ENCODE peak calls at places on chromosomes 1 and 21, in five cellular contexts. A is HCT116; B is CD8-positive, alpha-beta T cell; J is lung; D is heart right ventricle. I is an unnamed sample.
A peak's percentile ranks its signal among the peaks of the same experiment; 100 is the strongest.

GRCh38 chr1:54384921-54385726 is 21.1 kb downstream of the SSBP3 start:
- ATAC-seq in A (no peak), B (no peak), J (no peak), D (peak; percentile 56), I (peak; percentile 32)

GRCh38 chr1:237126180-237126579 is 84.2 kb downstream of the RYR2 start:
- ATAC-seq in A (no peak), B (no peak), J (no peak), D (peak; percentile 61), I (no peak)

GRCh38 chr21:38804617-38805281 is 980 bp upstream of the ETS2 start:
- ATAC-seq in A (peak; percentile 76), B (no peak), J (peak; percentile 41), D (peak; percentile 73), I (peak; percentile 63)

GRCh38 chr21:25838809-25839208 is 104.0 kb downstream of the GABPA start:
- ATAC-seq in A (no peak), B (no peak), J (no peak), D (no peak), I (no peak)

GRCh38 chr1:25095635-25096200 is 136.6 kb downstream of the SYF2 start:
- ATAC-seq in A (no peak), B (peak; percentile 32), J (no peak), D (no peak), I (no peak)

GRCh38 chr21:22554690-22555316 is 1556.6 kb downstream of the NCAM2 start:
- ATAC-seq in A (no peak), B (no peak), J (no peak), D (no peak), I (no peak)

GRCh38 chr1:12594966-12595838 is 22.8 kb downstream of the DHRS3 start:
- ATAC-seq in A (peak; percentile 23), B (peak; percentile 79), J (peak; percentile 42), D (peak; percentile 32), I (peak; percentile 14)

GRCh38 chr1:234246638-234247116 is 126.6 kb upstream of the COA6 start:
- ATAC-seq in A (no peak), B (no peak), J (no peak), D (no peak), I (no peak)

GRCh38 chr1:229843627-229844238 is 217.7 kb downstream of the URB2 start:
- ATAC-seq in A (peak; percentile 95), B (no peak), J (peak; percentile 21), D (peak; percentile 89), I (peak; percentile 81)

GRCh38 chr1:7967651-7968050 is 6.1 kb downstream of the PARK7 start:
- ATAC-seq in A (no peak), B (no peak), J (no peak), D (no peak), I (no peak)

GRCh38 chr1:171663036-171663853 is 10.8 kb upstream of the MYOC start:
- ATAC-seq in A (no peak), B (no peak), J (no peak), D (peak; percentile 5), I (peak; percentile 78)

GRCh38 chr1:235612761-235613160 is 36.8 kb downstream of the GNG4 start:
- ATAC-seq in A (no peak), B (no peak), J (no peak), D (no peak), I (no peak)

GRCh38 chr1:206833741-206834140 is 31.7 kb upstream of the IL20 start:
- ATAC-seq in A (no peak), B (no peak), J (no peak), D (no peak), I (no peak)

GRCh38 chr1:202227997-202228401 is 34.4 kb downstream of the LGR6 start:
- ATAC-seq in A (no peak), B (no peak), J (no peak), D (no peak), I (no peak)

GRCh38 chr1:248691567-248692155 is 10.9 kb downstream of the OR14I1 start:
- ATAC-seq in A (no peak), B (no peak), J (no peak), D (no peak), I (no peak)

GRCh38 chr1:95183952-95184351 is 50.1 kb upstream of the RWDD3 start:
- ATAC-seq in A (no peak), B (no peak), J (no peak), D (no peak), I (no peak)

GRCh38 chr1:221097479-221098281 is 218.4 kb downstream of the HLX start:
- ATAC-seq in A (no peak), B (no peak), J (peak; percentile 64), D (peak; percentile 47), I (peak; percentile 50)

GRCh38 chr1:9249534-9250335 is 15.2 kb downstream of the H6PD start:
- ATAC-seq in A (peak; percentile 92), B (no peak), J (peak; percentile 28), D (peak; percentile 60), I (peak; percentile 50)

GRCh38 chr1:177817969-177818872 is 151.6 kb downstream of the SEC16B start:
- ATAC-seq in A (no peak), B (no peak), J (no peak), D (no peak), I (no peak)

GRCh38 chr1:229298420-229298819 is 27.5 kb downstream of the RAB4A start:
- ATAC-seq in A (no peak), B (no peak), J (no peak), D (no peak), I (no peak)

GRCh38 chr1:31549807-31550620 is 26.3 kb upstream of the TINAGL1 start:
- ATAC-seq in A (peak; percentile 1), B (no peak), J (no peak), D (peak; percentile 81), I (no peak)

GRCh38 chr1:209692745-209693504 is 11.7 kb upstream of the HSD11B1 start:
- ATAC-seq in A (peak; percentile 80), B (peak; percentile 52), J (peak; percentile 59), D (peak; percentile 68), I (peak; percentile 39)

GRCh38 chr1:12473596-12474329 is 144.2 kb downstream of the DHRS3 start:
- ATAC-seq in A (no peak), B (no peak), J (no peak), D (peak; percentile 55), I (no peak)

GRCh38 chr1:94907161-94907560 is 19.7 kb downstream of the CNN3 start:
- ATAC-seq in A (no peak), B (no peak), J (no peak), D (no peak), I (no peak)

GRCh38 chr1:211355873-211356272 is 29.2 kb downstream of the TRAF5 start:
- ATAC-seq in A (no peak), B (no peak), J (no peak), D (no peak), I (no peak)

GRCh38 chr1:11012260-11013159 is at the start of gene TARDBP:
- ATAC-seq in A (peak; percentile 88), B (peak; percentile 87), J (peak; percentile 93), D (peak; percentile 96), I (peak; percentile 95)

GRCh38 chr1:53959664-53960250 is 13.6 kb downstream of the LRRC42 start:
- ATAC-seq in A (peak; percentile 31), B (peak; percentile 93), J (no peak), D (no peak), I (no peak)

GRCh38 chr1:162562452-162562828 is 918 bp downstream of the UAP1 start:
- ATAC-seq in A (no peak), B (no peak), J (no peak), D (no peak), I (no peak)

GRCh38 chr1:45643978-45644377 is 20.1 kb upstream of the CCDC17 start:
- ATAC-seq in A (peak; percentile 85), B (no peak), J (peak; percentile 58), D (no peak), I (no peak)
- TF ChIP-seq CTCF in A (peak; percentile 48), B (no peak), J (no peak), D (no peak), I (no peak)

GRCh38 chr1:36591278-36591677 is 108.6 kb upstream of the CSF3R start:
- ATAC-seq in A (no peak), B (no peak), J (no peak), D (no peak), I (no peak)

GRCh38 chr1:36597514-36597913 is 114.8 kb upstream of the CSF3R start:
- ATAC-seq in A (no peak), B (no peak), J (no peak), D (no peak), I (no peak)

GRCh38 chr1:36595921-36596320 is 113.2 kb upstream of the CSF3R start:
- ATAC-seq in A (no peak), B (no peak), J (no peak), D (no peak), I (no peak)

GRCh38 chr1:36589006-36589405 is 106.3 kb upstream of the CSF3R start:
- ATAC-seq in A (no peak), B (no peak), J (no peak), D (no peak), I (no peak)

GRCh38 chr1:36594041-36594440 is 111.3 kb upstream of the CSF3R start:
- ATAC-seq in A (no peak), B (no peak), J (no peak), D (no peak), I (no peak)
- H3K27me3 ChIP-seq in A (peaks cover 38% of the 10 kb centered on the region), B (no peaks in the 10 kb centered on the region), J (peaks cover 5% of the 10 kb centered on the region), D (no peaks in the 10 kb centered on the region), I (peaks cover 93% of the 10 kb centered on the region)

DNA sequence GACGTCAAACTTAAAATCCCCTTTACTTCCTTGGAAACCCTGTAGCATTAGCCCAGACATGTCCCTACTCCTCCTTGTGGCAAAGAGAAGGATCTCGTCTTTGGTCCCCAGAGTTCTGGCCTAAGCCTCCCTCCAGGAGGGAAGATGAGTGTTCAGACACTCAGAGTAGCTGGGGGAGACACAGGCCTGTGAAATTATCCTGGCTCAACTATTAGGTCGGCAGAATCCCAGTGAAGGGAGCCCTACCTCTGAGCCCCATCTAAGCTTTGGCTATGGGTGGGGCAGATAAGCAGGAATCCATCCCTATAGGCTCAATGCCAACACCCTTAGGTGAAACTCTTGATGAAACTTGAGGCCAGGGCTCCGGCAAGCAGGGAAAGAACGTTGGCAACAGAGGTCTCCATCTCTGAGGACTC is 1.7 kb upstream of the SFN start:
- ATAC-seq in A (no peak), B (no peak), J (no peak), D (no peak), I (no peak)
- TF ChIP-seq CTCF in A (peak; percentile 56), B (no peak), J (no peak), D (no peak), I (no peak)

GRCh38 chr1:2781627-2782026 is 19.9 kb downstream of the TTC34 start:
- ATAC-seq in A (no peak), B (no peak), J (no peak), D (no peak), I (no peak)
- H3K27me3 ChIP-seq in A (peaks cover 26% of the 10 kb centered on the region), B (no peaks in the 10 kb centered on the region), J (no peaks in the 10 kb centered on the region), D (no peaks in the 10 kb centered on the region), I (peaks cover 70% of the 10 kb centered on the region)

GRCh38 chr1:155135416-155136197 is at the start of gene SLC50A1:
- ATAC-seq in A (peak; percentile 80), B (peak; percentile 84), J (peak; percentile 89), D (peak; percentile 89), I (peak; percentile 92)
- TF ChIP-seq CTCF in A (no peak), B (no peak), J (no peak), D (peak; percentile 26), I (peak; percentile 76)